ENCODE peak calls at places on chromosome 2, in six cellular contexts. B, O, N, Q, L and D are unnamed samples.

GRCh38 chr2:174340400-174341300 is 5.9 kb downstream of the SP9 start:
- DNase-seq in B (no peak), O (peak), N (no peak), Q (no peak), L (no peak), D (no peak)

GRCh38 chr2:179793238-179793637 is 68.2 kb downstream of the ZNF385B start:
- DNase-seq in B (no peak), O (no peak), N (no peak), Q (no peak), L (no peak), D (no peak)

GRCh38 chr2:171342014-171342413 is 91.8 kb downstream of the METTL8 start:
- DNase-seq in B (peak), O (no peak), N (no peak), Q (no peak), L (no peak), D (no peak)

GRCh38 chr2:74392449-74392743 is 12.3 kb upstream of the DCTN1 start:
- DNase-seq in B (no peak), O (no peak), N (no peak), Q (no peak), L (no peak), D (no peak)

GRCh38 chr2:175373001-175373727 is 191.7 kb upstream of the ATP5MC3 start:
- DNase-seq in B (peak), O (no peak), N (peak), Q (no peak), L (no peak), D (no peak)

GRCh38 chr2:56185101-56185581 is 1.4 kb downstream of the CCDC85A start:
- DNase-seq in B (peak), O (no peak), N (peak), Q (no peak), L (no peak), D (no peak)

GRCh38 chr2:202032841-202033316 is 776 bp upstream of the FZD7 start:
- DNase-seq in B (peak), O (peak), N (peak), Q (no peak), L (no peak), D (peak)

GRCh38 chr2:25228848-25229674 is 60.7 kb upstream of the POMC start:
- DNase-seq in B (peak), O (peak), N (peak), Q (no peak), L (peak), D (no peak)

GRCh38 chr2:10253596-10254372 is 48.9 kb upstream of the HPCAL1 start:
- DNase-seq in B (no peak), O (no peak), N (no peak), Q (no peak), L (no peak), D (no peak)

GRCh38 chr2:100185516-100185915 is 43.1 kb upstream of the AFF3 start:
- DNase-seq in B (no peak), O (no peak), N (no peak), Q (no peak), L (no peak), D (no peak)

GRCh38 chr2:64514018-64514417 is 10.1 kb upstream of the AFTPH start:
- DNase-seq in B (no peak), O (no peak), N (no peak), Q (no peak), L (no peak), D (no peak)